ENCODE peak calls at places on chromosome 21, in six cellular contexts. Q is NCI-H1105; R is endothelial cell; F is effector memory CD8-positive, alpha-beta T cell; B is IMR-90; E is iPS-NIHi11. J is an unnamed sample.

GRCh38 chr21:29436143-29436542 is 137.4 kb downstream of the BACH1 start:
- DNase-seq in Q (no peak), R (no peak), F (no peak), B (no peak), E (no peak), J (peak; percentile 58)

GRCh38 chr21:44912158-44912473 is 8.6 kb downstream of the ITGB2 start:
- DNase-seq in Q (no peak), R (no peak), F (no peak), B (no peak), E (no peak), J (no peak)

GRCh38 chr21:42694751-42695150 is 41.3 kb downstream of the PDE9A start:
- DNase-seq in Q (no peak), R (no peak), F (no peak), B (no peak), E (peak; percentile 5), J (no peak)

GRCh38 chr21:43590220-43590619 is 69.1 kb downstream of the HSF2BP start:
- DNase-seq in Q (no peak), R (no peak), F (no peak), B (no peak), E (no peak), J (no peak)

GRCh38 chr21:45303111-45303615 is 15.5 kb upstream of the POFUT2 start:
- DNase-seq in Q (no peak), R (no peak), F (no peak), B (no peak), E (no peak), J (no peak)

GRCh38 chr21:14243461-14243860 is 27.5 kb downstream of the RBM11 start:
- DNase-seq in Q (no peak), R (no peak), F (no peak), B (no peak), E (no peak), J (no peak)

GRCh38 chr21:34061983-34062382 is 11.4 kb upstream of the MRPS6 start:
- DNase-seq in Q (no peak), R (no peak), F (no peak), B (no peak), E (peak; percentile 41), J (no peak)

GRCh38 chr21:46128106-46128982 is 27.0 kb downstream of the FTCD start:
- DNase-seq in Q (no peak), R (no peak), F (no peak), B (no peak), E (no peak), J (no peak)

GRCh38 chr21:35711661-35712060 is 348.7 kb downstream of the SETD4 start:
- DNase-seq in Q (no peak), R (no peak), F (no peak), B (no peak), E (no peak), J (no peak)

GRCh38 chr21:45516071-45516670 is 26.1 kb downstream of the SLC19A1 start:
- DNase-seq in Q (no peak), R (no peak), F (no peak), B (no peak), E (no peak), J (no peak)

GRCh38 chr21:38669186-38669585 is 136.5 kb upstream of the ETS2 start:
- DNase-seq in Q (peak; percentile 28), R (peak; percentile 22), F (no peak), B (peak; percentile 30), E (peak; percentile 40), J (no peak)

GRCh38 chr21:42336065-42336464 is 14.7 kb downstream of the TFF2 start:
- DNase-seq in Q (no peak), R (no peak), F (no peak), B (peak; percentile 19), E (peak; percentile 69), J (no peak)

GRCh38 chr21:29671728-29672127 is 268.1 kb downstream of the GRIK1 start:
- DNase-seq in Q (no peak), R (no peak), F (no peak), B (no peak), E (no peak), J (no peak)

GRCh38 chr21:33993286-33994231 is 78.0 kb upstream of the ATP5PO start:
- DNase-seq in Q (no peak), R (peak; percentile 41), F (no peak), B (no peak), E (no peak), J (no peak)

GRCh38 chr21:42307106-42307505 is 8.1 kb downstream of the TFF3 start:
- DNase-seq in Q (no peak), R (no peak), F (no peak), B (no peak), E (no peak), J (no peak)

GRCh38 chr21:15837603-15838002 is 107.8 kb downstream of the USP25 start:
- DNase-seq in Q (no peak), R (no peak), F (no peak), B (peak; percentile 67), E (no peak), J (no peak)

GRCh38 chr21:34844033-34844923 is 175.5 kb downstream of the CLIC6 start:
- DNase-seq in Q (no peak), R (no peak), F (no peak), B (peak; percentile 71), E (no peak), J (no peak)

GRCh38 chr21:39776589-39776988 is 31.6 kb downstream of the IGSF5 start:
- DNase-seq in Q (no peak), R (no peak), F (no peak), B (no peak), E (no peak), J (no peak)

GRCh38 chr21:42299324-42300044 is 15.7 kb downstream of the TFF3 start:
- DNase-seq in Q (no peak), R (no peak), F (no peak), B (no peak), E (no peak), J (no peak)

GRCh38 chr21:16193758-16194606 is 464.2 kb downstream of the USP25 start:
- DNase-seq in Q (no peak), R (peak; percentile 26), F (no peak), B (peak; percentile 79), E (peak; percentile 57), J (no peak)

GRCh38 chr21:44449473-44450363 is 5.6 kb upstream of the LRRC3 start:
- DNase-seq in Q (no peak), R (peak; percentile 2), F (no peak), B (no peak), E (peak; percentile 13), J (no peak)

GRCh38 chr21:44529503-44530125 is 10.4 kb downstream of the KRTAP10-1 start:
- DNase-seq in Q (no peak), R (no peak), F (no peak), B (no peak), E (no peak), J (no peak)

GRCh38 chr21:45482899-45483821 is 59.1 kb downstream of the SLC19A1 start:
- DNase-seq in Q (no peak), R (no peak), F (no peak), B (no peak), E (no peak), J (peak; percentile 37)

GRCh38 chr21:32735524-32735923 is 7.7 kb upstream of the SYNJ1 start:
- DNase-seq in Q (no peak), R (no peak), F (no peak), B (no peak), E (no peak), J (no peak)

GRCh38 chr21:36571556-36571955 is 91.6 kb upstream of the CLDN14 start:
- DNase-seq in Q (no peak), R (no peak), F (no peak), B (no peak), E (no peak), J (no peak)

GRCh38 chr21:46599251-46599572 is 5.7 kb downstream of the S100B start:
- DNase-seq in Q (no peak), R (peak; percentile 61), F (no peak), B (peak; percentile 92), E (peak; percentile 41), J (no peak)

GRCh38 chr21:18499761-18500376 is 96.3 kb upstream of the TMPRSS15 start:
- DNase-seq in Q (peak; percentile 54), R (peak; percentile 61), F (no peak), B (peak; percentile 13), E (peak; percentile 8), J (peak; percentile 4)

GRCh38 chr21:37505963-37506362 is 139.4 kb downstream of the DYRK1A start:
- DNase-seq in Q (no peak), R (no peak), F (no peak), B (no peak), E (no peak), J (no peak)

GRCh38 chr21:41425954-41426655 is at the start of gene MX1:
- DNase-seq in Q (no peak), R (peak; percentile 24), F (peak; percentile 85), B (peak; percentile 10), E (peak; percentile 49), J (peak; percentile 91)

GRCh38 chr21:29655577-29655976 is 284.2 kb downstream of the GRIK1 start:
- DNase-seq in Q (no peak), R (no peak), F (no peak), B (no peak), E (no peak), J (no peak)